ENCODE peak calls at places on chromosomes 3 and 15, in six cellular contexts. A is activated naive CD8-positive, alpha-beta T cell treated with anti-CD3 and anti-CD28 coated beads for 36 hours; K is activated T-cell treated with anti-CD3 and anti-CD28 coated beads, Interleukin-2, amount 50 U/mL, for 4 hours; H is stimulated activated CD8-positive, alpha-beta memory T cell treated with anti-CD3 and anti-CD28 coated beads, Interleukin-4, amount 100 ng/mL, for 4 hours; L is neural crest cell; P is Caco-2. X is an unnamed sample.

GRCh38 chr15:40847225-40847961 is 3.5 kb downstream of the SPINT1 start:
- DNase-seq in A (no peak), K (no peak), H (no peak), L (no peak), P (peak; percentile 95), X (peak; percentile 26)

GRCh38 chr3:16515885-16516420 is 2.5 kb upstream of the RFTN1 start:
- DNase-seq in A (no peak), K (no peak), H (no peak), L (no peak), P (no peak), X (no peak)

GRCh38 chr3:105394177-105394576 is 27.5 kb downstream of the ALCAM start:
- DNase-seq in A (no peak), K (no peak), H (no peak), L (no peak), P (no peak), X (peak; percentile 97)

GRCh38 chr3:134601539-134602439 is 49.0 kb downstream of the KY start:
- DNase-seq in A (no peak), K (no peak), H (no peak), L (peak; percentile 72), P (peak; percentile 62), X (peak; percentile 59)

GRCh38 chr3:195143221-195143620 is 127.7 kb downstream of the XXYLT1 start:
- DNase-seq in A (no peak), K (no peak), H (no peak), L (no peak), P (no peak), X (no peak)

GRCh38 chr3:97347780-97348179 is 416.8 kb upstream of the ARL6 start:
- DNase-seq in A (no peak), K (no peak), H (no peak), L (no peak), P (no peak), X (no peak)

GRCh38 chr3:38137615-38138346 is 680 bp upstream of the MYD88 start:
- DNase-seq in A (peak; percentile 38), K (no peak), H (no peak), L (peak; percentile 12), P (peak; percentile 46), X (no peak)

GRCh38 chr3:191889781-191890180 is 428.8 kb downstream of the PYDC2 start:
- DNase-seq in A (no peak), K (no peak), H (no peak), L (no peak), P (no peak), X (no peak)

GRCh38 chr3:127203024-127203423 is 10.1 kb downstream of the PRR23E start:
- DNase-seq in A (no peak), K (no peak), H (no peak), L (no peak), P (no peak), X (no peak)

GRCh38 chr3:67030785-67031740 is 33.0 kb downstream of the KBTBD8 start:
- DNase-seq in A (no peak), K (no peak), H (no peak), L (no peak), P (no peak), X (no peak)